ENCODE peak calls at places on chromosomes 2 and 18, in nine cellular contexts. G, M, A, N, F, Y, T, D and E are unnamed samples.

GRCh38 chr2:28927878-28928277 is 33.4 kb downstream of the WDR43 start:
- DNase-seq in A (no peak), F (peak), D (no peak), G (no peak), Y (no peak), M (no peak), T (peak), N (no peak), E (no peak)

GRCh38 chr2:107986278-107987217 is at the start of gene SLC5A7:
- DNase-seq in T (no peak), M (no peak), F (no peak), A (no peak), Y (no peak), N (peak), D (no peak), G (no peak), E (no peak)

GRCh38 chr18:3012306-3012919 is 531 bp downstream of the LPIN2 start:
- DNase-seq in G (peak), F (peak), Y (peak), T (peak), D (peak), A (peak), N (peak), M (peak), E (no peak)

GRCh38 chr2:223054193-223054781 is 2.3 kb downstream of the KCNE4 start:
- DNase-seq in D (no peak), N (no peak), F (peak), T (peak), A (no peak), Y (peak), G (no peak), M (peak), E (no peak)

GRCh38 chr18:75350857-75351256 is 76.6 kb downstream of the SMIM21 start:
- DNase-seq in A (no peak), Y (no peak), F (no peak), T (no peak), N (no peak), D (no peak), G (no peak), M (no peak), E (no peak)

GRCh38 chr2:70089946-70090523 is 2.8 kb downstream of the PCBP1 start:
- DNase-seq in G (no peak), A (no peak), Y (no peak), T (no peak), D (no peak), N (no peak), F (peak), M (no peak), E (no peak)

GRCh38 chr18:57397440-57397839 is 37.7 kb upstream of the ONECUT2 start:
- DNase-seq in N (no peak), F (peak), D (no peak), M (no peak), Y (no peak), G (no peak), A (no peak), T (peak), E (no peak)

GRCh38 chr2:168892327-168892726 is 2.1 kb upstream of the SPC25 start:
- DNase-seq in F (no peak), N (no peak), Y (no peak), M (no peak), D (no peak), T (no peak), G (no peak), A (no peak), E (no peak)

GRCh38 chr2:60780741-60781140 is 24.7 kb downstream of the PAPOLG start:
- DNase-seq in A (no peak), T (no peak), G (no peak), F (peak), M (no peak), D (no peak), N (no peak), Y (no peak), E (no peak)